ENCODE peak calls at places on chromosomes 4 and X, in eight cellular contexts. R, B, J, G, N, F, E and Y are unnamed samples.

GRCh38 chr4:2931765-2932560 is 31.2 kb downstream of the NOP14 start:
- DNase-seq in R (peak), B (no peak), J (no peak), G (peak), N (no peak), F (peak), E (peak), Y (no peak)

GRCh38 chrX:151039351-151039750 is 56.2 kb downstream of the HMGB3 start:
- DNase-seq in R (no peak), B (no peak), J (no peak), G (no peak), N (no peak), F (no peak), E (no peak), Y (no peak)

GRCh38 chrX:8657883-8658282 is 74.1 kb downstream of the ANOS1 start:
- DNase-seq in R (no peak), B (peak), J (no peak), G (no peak), N (no peak), F (no peak), E (peak), Y (peak)

GRCh38 chrX:136802515-136802914 is 21.8 kb upstream of the ARHGEF6 start:
- DNase-seq in R (no peak), B (no peak), J (no peak), G (no peak), N (no peak), F (no peak), E (peak), Y (no peak)

GRCh38 chr4:127203561-127204260 is 429.0 kb upstream of the INTU start:
- DNase-seq in R (no peak), B (peak), J (no peak), G (no peak), N (no peak), F (no peak), E (no peak), Y (no peak)

GRCh38 chr4:184748251-184748652 is 14.4 kb upstream of the CENPU start:
- DNase-seq in R (no peak), B (no peak), J (peak), G (no peak), N (no peak), F (no peak), E (peak), Y (peak)

GRCh38 chr4:1933700-1934099 is 62.5 kb downstream of the NSD2 start:
- DNase-seq in R (no peak), B (no peak), J (no peak), G (no peak), N (no peak), F (no peak), E (no peak), Y (no peak)

GRCh38 chr4:39620551-39620950 is 18.1 kb downstream of the SMIM14 start:
- DNase-seq in R (no peak), B (no peak), J (no peak), G (no peak), N (no peak), F (no peak), E (no peak), Y (no peak)

GRCh38 chr4:140937866-140938265 is 181.7 kb upstream of the TBC1D9 start:
- DNase-seq in R (no peak), B (peak), J (no peak), G (no peak), N (no peak), F (no peak), E (no peak), Y (no peak)

GRCh38 chrX:48045410-48046311 is 25.8 kb downstream of the ZNF630 start:
- DNase-seq in R (no peak), B (peak), J (no peak), G (no peak), N (no peak), F (no peak), E (no peak), Y (no peak)

GRCh38 chr4:75135068-75135825 is 202.3 kb downstream of the PARM1 start:
- DNase-seq in R (no peak), B (no peak), J (no peak), G (no peak), N (no peak), F (no peak), E (no peak), Y (no peak)

GRCh38 chr4:152083348-152083747 is 322.5 kb upstream of the GATB start:
- DNase-seq in R (no peak), B (peak), J (no peak), G (no peak), N (no peak), F (no peak), E (no peak), Y (peak)

GRCh38 chrX:44223150-44223549 is 120.3 kb downstream of the EFHC2 start:
- DNase-seq in R (no peak), B (no peak), J (peak), G (no peak), N (no peak), F (no peak), E (no peak), Y (no peak)